ENCODE peak calls at places on chromosomes 16 and 17, in five cellular contexts. G, D, Y, V and Q are unnamed samples.
A peak's percentile ranks its signal among the peaks of the same experiment; 100 is the strongest.

GRCh38 chr17:1452836-1453235 is 3.2 kb downstream of the CRK start:
- DNase-seq in G (no peak), D (no peak), Y (no peak), V (no peak), Q (no peak)

GRCh38 chr17:10062757-10063385 is 135.5 kb downstream of the GAS7 start:
- DNase-seq in G (no peak), D (peak; percentile 67), Y (no peak), V (no peak), Q (no peak)

GRCh38 chr17:7548585-7549400 is at the start of gene TNFSF12:
- DNase-seq in G (no peak), D (no peak), Y (peak; percentile 36), V (no peak), Q (peak; percentile 50)

GRCh38 chr16:89722392-89723278 is 1.3 kb downstream of the ZNF276 start:
- DNase-seq in G (no peak), D (peak; percentile 35), Y (no peak), V (no peak), Q (no peak)

GRCh38 chr16:85465328-85466307 is 147.5 kb upstream of the GSE1 start:
- DNase-seq in G (peak; percentile 58), D (no peak), Y (no peak), V (peak; percentile 71), Q (no peak)

GRCh38 chr16:23058576-23058975 is 90.7 kb downstream of the USP31 start:
- DNase-seq in G (no peak), D (no peak), Y (no peak), V (no peak), Q (no peak)

GRCh38 chr17:68812876-68813584 is 142.2 kb downstream of the ABCA8 start:
- DNase-seq in G (no peak), D (no peak), Y (no peak), V (no peak), Q (no peak)

GRCh38 chr16:22813946-22814325 is at the start of gene HS3ST2:
- DNase-seq in G (peak; percentile 7), D (no peak), Y (peak; percentile 42), V (peak; percentile 67), Q (peak; percentile 56)

GRCh38 chr16:66926171-66926570 is 836 bp upstream of the RRAD start:
- DNase-seq in G (no peak), D (no peak), Y (no peak), V (no peak), Q (no peak)

GRCh38 chr16:73214825-73215481 is 167.0 kb upstream of the ZFHX3 start:
- DNase-seq in G (no peak), D (no peak), Y (no peak), V (no peak), Q (no peak)

GRCh38 chr17:78231991-78232759 is 744 bp downstream of the TMEM235 start:
- DNase-seq in G (no peak), D (no peak), Y (no peak), V (no peak), Q (no peak)

GRCh38 chr16:86590501-86591144 is 12.3 kb downstream of the FOXL1 start:
- DNase-seq in G (no peak), D (no peak), Y (no peak), V (no peak), Q (no peak)

GRCh38 chr16:84735846-84736586 is 36.2 kb downstream of the USP10 start:
- DNase-seq in G (peak; percentile 49), D (no peak), Y (no peak), V (no peak), Q (no peak)

GRCh38 chr16:11133344-11133921 is 122.6 kb downstream of the SOCS1 start:
- DNase-seq in G (no peak), D (peak; percentile 43), Y (no peak), V (no peak), Q (no peak)